ENCODE peak calls at places on chromosomes 7 and 10, in six cellular contexts. P is thyroid gland; N is PC-9; J is heart left ventricle; Y is adipocyte; Z is CD8-positive, alpha-beta memory T cell. C is an unnamed sample.

GRCh38 chr10:12934777-12935176 is 66.7 kb downstream of the CCDC3 start:
- DNase-seq in P (no peak), N (no peak), J (no peak), Y (peak; percentile 22), Z (no peak), C (no peak)

GRCh38 chr7:85204496-85204895 is 17.6 kb upstream of the SEMA3D start:
- DNase-seq in P (no peak), N (no peak), J (no peak), Y (no peak), Z (no peak), C (no peak)

GRCh38 chr7:30304177-30304884 is 19.9 kb downstream of the ZNRF2 start:
- DNase-seq in P (no peak), N (no peak), J (no peak), Y (no peak), Z (no peak), C (no peak)

GRCh38 chr10:112774808-112775207 is 175.2 kb upstream of the TCF7L2 start:
- DNase-seq in P (no peak), N (no peak), J (no peak), Y (no peak), Z (no peak), C (no peak)

GRCh38 chr7:129240119-129240815 is 15.4 kb downstream of the AHCYL2 start:
- DNase-seq in P (peak; percentile 73), N (no peak), J (no peak), Y (peak; percentile 6), Z (no peak), C (no peak)

GRCh38 chr10:10975647-10976046 is 42.0 kb upstream of the CELF2 start:
- DNase-seq in P (no peak), N (no peak), J (no peak), Y (no peak), Z (no peak), C (no peak)

GRCh38 chr10:811781-812180 is 119.7 kb downstream of the LARP4B start:
- DNase-seq in P (no peak), N (no peak), J (no peak), Y (no peak), Z (no peak), C (no peak)

GRCh38 chr7:155594163-155594732 is 47.9 kb upstream of the CNPY1 start:
- DNase-seq in P (no peak), N (no peak), J (no peak), Y (no peak), Z (no peak), C (peak; percentile 43)

GRCh38 chr7:34155225-34155908 is 250.0 kb downstream of the BMPER start:
- DNase-seq in P (no peak), N (no peak), J (no peak), Y (peak; percentile 98), Z (no peak), C (no peak)

GRCh38 chr10:96367470-96367869 is 8.7 kb upstream of the OPALIN start:
- DNase-seq in P (no peak), N (no peak), J (no peak), Y (no peak), Z (no peak), C (no peak)

GRCh38 chr10:71621263-71621751 is 98.3 kb downstream of the C10orf105 start:
- DNase-seq in P (peak; percentile 96), N (no peak), J (no peak), Y (peak; percentile 27), Z (no peak), C (peak; percentile 59)

GRCh38 chr7:67588631-67589030 is 592.0 kb downstream of the TYW1 start:
- DNase-seq in P (no peak), N (no peak), J (no peak), Y (no peak), Z (no peak), C (no peak)

GRCh38 chr7:3825491-3825890 is 524.4 kb downstream of the SDK1 start:
- DNase-seq in P (no peak), N (no peak), J (no peak), Y (no peak), Z (no peak), C (no peak)

DNA sequence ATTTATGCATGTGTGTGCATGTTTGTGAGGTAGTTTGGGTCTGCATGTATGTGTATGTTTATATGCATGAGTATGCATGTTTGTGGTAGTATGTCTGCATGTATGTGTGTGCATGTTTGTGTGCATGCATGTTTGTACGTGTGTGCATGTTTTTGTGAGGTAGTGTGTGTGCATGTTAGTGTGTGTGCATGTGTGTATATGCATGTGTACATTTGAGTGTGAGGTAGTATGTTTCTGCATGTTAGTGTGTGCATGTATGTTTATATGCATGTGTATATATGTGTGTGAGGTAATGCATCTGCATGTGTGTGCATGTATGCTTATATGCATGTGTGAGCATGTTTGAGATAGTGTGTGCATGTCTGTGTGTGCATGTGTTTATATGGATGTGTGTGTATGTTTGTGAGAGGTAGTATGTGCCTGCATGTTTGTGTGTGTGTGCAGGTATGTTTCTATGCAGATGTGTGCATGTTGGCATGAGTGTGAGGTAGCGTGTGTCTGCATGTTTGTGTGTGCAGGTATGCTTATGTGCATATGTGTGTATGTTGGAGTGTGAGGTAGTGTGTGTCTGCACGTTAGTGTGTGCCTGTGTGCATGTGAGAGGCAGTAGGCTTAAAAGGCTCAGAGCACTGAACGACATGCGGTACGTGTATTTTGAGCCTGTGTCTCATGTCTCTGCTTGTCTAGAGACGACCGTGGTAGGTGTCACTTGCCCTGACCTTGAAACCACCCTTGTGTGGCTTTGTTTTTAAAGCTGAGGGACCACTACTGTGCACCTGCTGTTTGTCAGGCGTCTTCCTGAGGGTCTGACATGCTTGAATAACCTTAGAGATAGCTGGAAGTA is 43.7 kb downstream of the PFKP start:
- DNase-seq in P (no peak), N (no peak), J (peak; percentile 18), Y (no peak), Z (no peak), C (no peak)
- H3K36me3 ChIP-seq in P (peaks cover 33% of the 10 kb centered on the region), N (peaks cover 5% of the 10 kb centered on the region), J (peaks cover 8% of the 10 kb centered on the region), Y (peaks cover 19% of the 10 kb centered on the region), Z (peaks cover 46% of the 10 kb centered on the region), C (peaks cover 23% of the 10 kb centered on the region)

DNA sequence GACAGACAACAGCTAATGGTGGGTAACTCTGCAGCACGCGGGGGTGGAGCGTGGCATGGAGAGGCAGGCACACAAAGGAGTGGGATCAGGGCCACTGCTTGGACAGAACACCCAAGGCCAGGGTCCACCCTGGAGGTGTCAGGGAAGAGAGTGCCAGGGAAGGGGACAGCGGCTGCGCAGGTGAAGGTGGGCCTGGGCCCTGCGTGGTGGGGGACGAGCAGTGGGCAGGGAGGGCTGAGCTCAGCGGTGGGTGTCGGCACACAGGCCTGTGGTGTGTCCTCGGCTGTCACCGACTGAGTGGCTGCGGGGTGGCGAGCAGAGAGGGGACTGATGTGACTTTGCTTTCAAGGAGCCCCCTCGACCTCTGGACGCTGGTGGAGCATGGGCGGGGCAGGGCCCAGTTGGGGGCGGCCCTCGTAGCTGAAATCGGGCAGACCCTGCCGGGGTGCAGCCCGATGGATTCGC is 8.4 kb upstream of the SCART1 start:
- DNase-seq in P (no peak), N (no peak), J (no peak), Y (no peak), Z (no peak), C (no peak)
- H3K4me3 ChIP-seq in P (no peak overlapping the region), N (no peak overlapping the region), J (no peak overlapping the region), Y (no peak overlapping the region), Z (no peak overlapping the region), C (no peak overlapping the region)

GRCh38 chr10:103786020-103786419 is 69.4 kb downstream of the SH3PXD2A start:
- DNase-seq in P (no peak), N (no peak), J (no peak), Y (no peak), Z (no peak), C (no peak)

GRCh38 chr10:103784089-103784488 is 71.3 kb downstream of the SH3PXD2A start:
- DNase-seq in P (no peak), N (no peak), J (no peak), Y (no peak), Z (no peak), C (no peak)

GRCh38 chr10:103784723-103785418 is 70.5 kb downstream of the SH3PXD2A start:
- DNase-seq in P (no peak), N (peak; percentile 53), J (no peak), Y (no peak), Z (no peak), C (peak; percentile 87)

GRCh38 chr10:103781329-103782061 is 73.9 kb downstream of the SH3PXD2A start:
- DNase-seq in P (no peak), N (peak; percentile 49), J (no peak), Y (peak; percentile 58), Z (no peak), C (no peak)

DNA sequence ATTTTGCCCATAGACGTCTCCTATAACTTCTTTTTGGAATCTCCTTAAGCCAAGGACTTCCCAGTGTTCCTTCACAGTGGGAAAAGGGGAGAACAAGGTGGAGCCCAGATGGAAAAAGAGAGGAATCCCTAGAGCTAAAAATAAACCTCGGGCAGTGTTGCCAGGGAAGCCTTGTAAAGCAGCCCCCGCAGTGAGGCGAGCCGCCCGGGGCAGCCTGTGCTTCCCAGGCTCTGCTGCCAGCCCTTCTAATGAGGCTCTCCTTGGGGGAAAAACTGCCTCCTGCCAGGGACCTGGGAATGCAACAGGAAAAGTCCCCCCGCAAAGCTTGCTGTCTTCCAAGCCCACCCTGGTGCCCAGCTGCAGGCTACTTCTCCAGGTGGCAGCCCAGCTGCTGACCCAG is 71.7 kb downstream of the SH3PXD2A start:
- DNase-seq in P (no peak), N (no peak), J (no peak), Y (no peak), Z (no peak), C (no peak)
- H3K4me1 ChIP-seq in P (no peaks in the 10 kb centered on the region), N (peaks cover 41% of the 10 kb centered on the region), J (peaks cover 59% of the 10 kb centered on the region), Y (peaks cover 16% of the 10 kb centered on the region), Z (no peaks in the 10 kb centered on the region), C (peaks cover 40% of the 10 kb centered on the region)

GRCh38 chr7:116895849-116896248 is 33.5 kb downstream of the CAPZA2 start:
- DNase-seq in P (no peak), N (no peak), J (no peak), Y (no peak), Z (no peak), C (no peak)
- H3K36me3 ChIP-seq in P (peaks cover 7% of the 10 kb centered on the region), N (peaks cover 28% of the 10 kb centered on the region), J (no peaks in the 10 kb centered on the region), Y (peaks cover 79% of the 10 kb centered on the region), Z (peaks cover 10% of the 10 kb centered on the region), C (peaks cover 52% of the 10 kb centered on the region)

GRCh38 chr7:100389437-100390088 is 16.3 kb downstream of the PILRA start:
- DNase-seq in P (no peak), N (no peak), J (no peak), Y (no peak), Z (no peak), C (no peak)
- H3K4me3 ChIP-seq in P (no peak overlapping the region), N (no peak overlapping the region), J (no peak overlapping the region), Y (no peak overlapping the region), Z (no peak overlapping the region), C (no peak overlapping the region)

GRCh38 chr7:107689553-107689952 is 28.9 kb downstream of the SLC26A4 start:
- DNase-seq in P (no peak), N (no peak), J (no peak), Y (no peak), Z (no peak), C (no peak)
- H3K4me1 ChIP-seq in P (peaks cover 39% of the 10 kb centered on the region), N (no peaks in the 10 kb centered on the region), J (peaks cover 48% of the 10 kb centered on the region), Y (peaks cover 13% of the 10 kb centered on the region), Z (no peaks in the 10 kb centered on the region), C (no peaks in the 10 kb centered on the region)

GRCh38 chr7:143462045-143462444 is 15.6 kb upstream of the TAS2R41 start:
- DNase-seq in P (no peak), N (no peak), J (no peak), Y (no peak), Z (no peak), C (no peak)
- H3K36me3 ChIP-seq in P (no peaks in the 10 kb centered on the region), N (no peaks in the 10 kb centered on the region), J (no peaks in the 10 kb centered on the region), Y (no peaks in the 10 kb centered on the region), Z (no peaks in the 10 kb centered on the region), C (no peaks in the 10 kb centered on the region)